ENCODE peak calls at places on chromosome 22, in four cellular contexts. Q is retinal pigment epithelial cell, I is HTR-8/SVneo, M is ecto neural progenitor cell. E is an unnamed sample.

GRCh38 chr22:21591695-21592094 is 24.2 kb downstream of the UBE2L3 start:
- DNase-seq in M (no peak), I (no peak), Q (no peak), E (no peak)

GRCh38 chr22:38572065-38572464 is 2.1 kb upstream of the DMC1 start:
- DNase-seq in M (no peak), Q (no peak), I (peak), E (no peak)

GRCh38 chr22:30922151-30922611 is 46.4 kb downstream of the MORC2 start:
- DNase-seq in I (no peak), M (no peak), Q (no peak), E (no peak)

GRCh38 chr22:37443086-37443485 is 15.8 kb upstream of the ELFN2 start:
- DNase-seq in M (no peak), I (no peak), Q (no peak), E (no peak)

GRCh38 chr22:39514373-39514973 is 5.9 kb upstream of the ATF4 start:
- DNase-seq in Q (no peak), I (no peak), M (no peak), E (no peak)

GRCh38 chr22:23256986-23257888 is 76.9 kb downstream of the BCR start:
- DNase-seq in M (no peak), I (no peak), Q (no peak), E (no peak)

GRCh38 chr22:48456449-48456848 is 1371.2 kb downstream of the BRD1 start:
- DNase-seq in Q (peak), M (no peak), I (no peak), E (no peak)

GRCh38 chr22:44821741-44822425 is 69.5 kb downstream of the ARHGAP8 start:
- DNase-seq in Q (no peak), M (no peak), I (no peak), E (no peak)

GRCh38 chr22:50191041-50191740 is 5.5 kb downstream of the TRABD start:
- DNase-seq in M (no peak), Q (no peak), I (no peak), E (no peak)

GRCh38 chr22:48785792-48786678 is 1041.6 kb downstream of the BRD1 start:
- DNase-seq in M (peak), I (no peak), Q (no peak), E (no peak)

E was measured in epithelial cell of proximal tubule.